ENCODE peak calls at places on chromosomes 2 and 18, in nine cellular contexts. N is foreskin fibroblast; K is upper lobe of right lung; L is activated T-cell treated with anti-CD3 and anti-CD28 coated beads for 1 hour; U is AG10803; O is ACHN; B is T-cell; S is erythroblast; E is CD4-positive, CD25-positive, alpha-beta regulatory T cell. Y is an unnamed sample.

GRCh38 chr2:49858657-49859056 is 704.3 kb upstream of the FSHR start:
- DNase-seq in N (no peak), K (no peak), L (no peak), U (no peak), O (no peak), B (no peak), S (no peak), E (no peak), Y (no peak)

GRCh38 chr2:119431155-119431975 is at the start of gene TMEM37:
- DNase-seq in N (peak), K (peak), L (no peak), U (peak), O (peak), B (no peak), S (peak), E (no peak), Y (peak)

GRCh38 chr2:184113691-184114403 is 484.5 kb upstream of the ZNF804A start:
- DNase-seq in N (no peak), K (no peak), L (no peak), U (no peak), O (no peak), B (no peak), S (no peak), E (no peak), Y (no peak)

GRCh38 chr18:51651761-51652160 is 454.3 kb upstream of the MEX3C start:
- DNase-seq in N (no peak), K (no peak), L (no peak), U (no peak), O (no peak), B (no peak), S (no peak), E (no peak), Y (no peak)

GRCh38 chr18:32530947-32531651 is 60.4 kb upstream of the GAREM1 start:
- DNase-seq in N (no peak), K (no peak), L (no peak), U (peak), O (no peak), B (no peak), S (no peak), E (peak), Y (no peak)

GRCh38 chr18:68152770-68153169 is 562.1 kb downstream of the TMX3 start:
- DNase-seq in N (no peak), K (no peak), L (no peak), U (no peak), O (peak), B (no peak), S (no peak), E (no peak), Y (no peak)

GRCh38 chr18:43277164-43277600 is at the start of gene SYT4:
- DNase-seq in N (peak), K (peak), L (no peak), U (peak), O (peak), B (peak), S (no peak), E (no peak), Y (no peak)

GRCh38 chr2:200703132-200703925 is 108.4 kb upstream of the BZW1 start:
- DNase-seq in N (peak), K (no peak), L (no peak), U (peak), O (peak), B (no peak), S (peak), E (peak), Y (no peak)

GRCh38 chr2:129760669-129761068 is 218.8 kb upstream of the RAB6C start:
- DNase-seq in N (no peak), K (no peak), L (no peak), U (no peak), O (no peak), B (no peak), S (no peak), E (no peak), Y (no peak)

GRCh38 chr2:20217041-20217970 is 7.6 kb downstream of the SDC1 start:
- DNase-seq in N (no peak), K (peak), L (no peak), U (no peak), O (peak), B (no peak), S (no peak), E (no peak), Y (no peak)

GRCh38 chr18:35514752-35515459 is 17.1 kb upstream of the INO80C start:
- DNase-seq in N (no peak), K (no peak), L (no peak), U (peak), O (no peak), B (no peak), S (no peak), E (no peak), Y (no peak)

GRCh38 chr18:55510809-55511208 is 77.2 kb downstream of the TCF4 start:
- DNase-seq in N (peak), K (no peak), L (no peak), U (peak), O (peak), B (no peak), S (no peak), E (no peak), Y (no peak)

GRCh38 chr18:79718878-79719477 is 39.4 kb downstream of the CTDP1 start:
- DNase-seq in N (no peak), K (no peak), L (no peak), U (no peak), O (no peak), B (no peak), S (no peak), E (no peak), Y (no peak)

GRCh38 chr2:185044323-185044874 is 446.1 kb downstream of the ZNF804A start:
- DNase-seq in N (no peak), K (peak), L (no peak), U (no peak), O (no peak), B (no peak), S (no peak), E (no peak), Y (no peak)

GRCh38 chr2:88654714-88655113 is 27.4 kb upstream of the EIF2AK3 start:
- DNase-seq in N (peak), K (no peak), L (no peak), U (peak), O (no peak), B (no peak), S (no peak), E (no peak), Y (no peak)

GRCh38 chr2:22842209-22842608 is 542.8 kb upstream of the KLHL29 start:
- DNase-seq in N (no peak), K (no peak), L (no peak), U (no peak), O (no peak), B (no peak), S (no peak), E (no peak), Y (no peak)

GRCh38 chr2:174158003-174158402 is 90.3 kb downstream of the OLA1 start:
- DNase-seq in N (peak), K (no peak), L (no peak), U (peak), O (peak), B (peak), S (peak), E (peak), Y (no peak)

GRCh38 chr2:208001924-208002323 is 23.4 kb downstream of the PLEKHM3 start:
- DNase-seq in N (no peak), K (no peak), L (no peak), U (no peak), O (no peak), B (no peak), S (no peak), E (no peak), Y (no peak)

Y was measured in frontal cortex.